ENCODE peak calls at places on chromosomes 11 and 22, in four cellular contexts. Z, D, G and W are unnamed samples.

GRCh38 chr11:77669848-77670511 is 32.4 kb upstream of the CLNS1A start:
- DNase-seq in Z (no peak), D (no peak), G (no peak), W (no peak)

GRCh38 chr11:1435820-1436467 is 46.2 kb downstream of the BRSK2 start:
- DNase-seq in Z (no peak), D (peak), G (peak), W (no peak)

GRCh38 chr11:15327786-15328231 is 213.1 kb downstream of the INSC start:
- DNase-seq in Z (no peak), D (peak), G (peak), W (peak)

GRCh38 chr11:15793032-15793996 is 563.0 kb downstream of the SOX6 start:
- DNase-seq in Z (no peak), D (no peak), G (no peak), W (no peak)

GRCh38 chr11:127925430-127925829 is 661.9 kb downstream of the ETS1 start:
- DNase-seq in Z (no peak), D (no peak), G (no peak), W (no peak)

GRCh38 chr11:118144869-118145268 is 7.8 kb downstream of the SCN4B start:
- DNase-seq in Z (no peak), D (no peak), G (no peak), W (no peak)

GRCh38 chr22:32701021-32701420 is 100.5 kb upstream of the TIMP3 start:
- DNase-seq in Z (no peak), D (no peak), G (no peak), W (no peak)

GRCh38 chr11:118000067-118000849 is 14.1 kb downstream of the IL10RA start:
- DNase-seq in Z (no peak), D (no peak), G (no peak), W (no peak)

GRCh38 chr11:60970369-60970774 is 1.1 kb upstream of the CD6 start:
- DNase-seq in Z (no peak), D (peak), G (peak), W (peak)

GRCh38 chr11:128468106-128468505 is 119.3 kb downstream of the ETS1 start:
- DNase-seq in Z (no peak), D (no peak), G (no peak), W (no peak)

GRCh38 chr11:69250503-69251393 is 43.2 kb upstream of the MYEOV start:
- DNase-seq in Z (no peak), D (no peak), G (no peak), W (no peak)

GRCh38 chr11:119854521-119854920 is 125.5 kb upstream of the NECTIN1 start:
- DNase-seq in Z (no peak), D (no peak), G (no peak), W (no peak)

GRCh38 chr11:66708701-66709100 is 20.3 kb downstream of the SPTBN2 start:
- DNase-seq in Z (no peak), D (no peak), G (no peak), W (no peak)

GRCh38 chr11:86592659-86593451 is 79.6 kb downstream of the ME3 start:
- DNase-seq in Z (peak), D (peak), G (peak), W (peak)

GRCh38 chr11:105179542-105180278 is 40.1 kb upstream of the CARD18 start:
- DNase-seq in Z (no peak), D (no peak), G (no peak), W (no peak)

GRCh38 chr11:13680501-13681264 is 12.2 kb downstream of the FAR1 start:
- DNase-seq in Z (no peak), D (no peak), G (no peak), W (peak)

GRCh38 chr11:112751763-112752162 is 209.5 kb upstream of the NCAM1 start:
- DNase-seq in Z (no peak), D (no peak), G (no peak), W (no peak)

GRCh38 chr11:27213232-27213660 is 149.8 kb downstream of the CCDC34 start:
- DNase-seq in Z (peak), D (no peak), G (no peak), W (no peak)

GRCh38 chr11:46890665-46891064 is 27.7 kb downstream of the LRP4 start:
- DNase-seq in Z (no peak), D (no peak), G (no peak), W (no peak)

GRCh38 chr11:46537121-46537520 is 56.7 kb downstream of the AMBRA1 start:
- DNase-seq in Z (no peak), D (no peak), G (no peak), W (no peak)

GRCh38 chr22:27295605-27296004 is 506.0 kb downstream of the MN1 start:
- DNase-seq in Z (no peak), D (no peak), G (no peak), W (no peak)

GRCh38 chr11:23769214-23769613 is 727.6 kb upstream of the LUZP2 start:
- DNase-seq in Z (no peak), D (no peak), G (no peak), W (no peak)

GRCh38 chr11:16925495-16926065 is 88.6 kb downstream of the PLEKHA7 start:
- DNase-seq in Z (no peak), D (no peak), G (peak), W (no peak)

GRCh38 chr11:131025421-131026126 is 109.3 kb upstream of the SNX19 start:
- DNase-seq in Z (peak), D (no peak), G (no peak), W (no peak)

GRCh38 chr11:93729129-93729616 is 12.1 kb downstream of the TAF1D start:
- DNase-seq in Z (no peak), D (no peak), G (no peak), W (no peak)

GRCh38 chr11:17513853-17514252 is 30.4 kb downstream of the USH1C start:
- DNase-seq in Z (no peak), D (no peak), G (no peak), W (no peak)

GRCh38 chr11:119167933-119168332 is 592 bp upstream of the NLRX1 start:
- DNase-seq in Z (no peak), D (no peak), G (no peak), W (no peak)

GRCh38 chr11:130413383-130414106 is 14.9 kb downstream of the ADAMTS8 start:
- DNase-seq in Z (no peak), D (no peak), G (no peak), W (no peak)

GRCh38 chr11:103525069-103525468 is 415.8 kb downstream of the DYNC2H1 start:
- DNase-seq in Z (no peak), D (no peak), G (no peak), W (no peak)

GRCh38 chr11:128632151-128632791 is 44.9 kb upstream of the ETS1 start:
- DNase-seq in Z (no peak), D (no peak), G (peak), W (peak)

GRCh38 chr22:44369916-44370804 is 57.4 kb upstream of the SHISAL1 start:
- DNase-seq in Z (no peak), D (no peak), G (peak), W (no peak)

GRCh38 chr11:70226967-70227366 is 23.9 kb downstream of the FADD start:
- DNase-seq in Z (no peak), D (peak), G (peak), W (no peak)

GRCh38 chr11:133608496-133608895 is 76.2 kb upstream of the OPCML start:
- DNase-seq in Z (no peak), D (no peak), G (no peak), W (no peak)

GRCh38 chr11:107157146-107157808 is 139.0 kb upstream of the GUCY1A2 start:
- DNase-seq in Z (no peak), D (no peak), G (no peak), W (no peak)

GRCh38 chr11:107157809-107158187 is 139.5 kb upstream of the GUCY1A2 start:
- DNase-seq in Z (no peak), D (no peak), G (no peak), W (no peak)
- TF ChIP-seq GABPA in Z (no peak), D (no peak), G (no peak), W (no peak)

GRCh38 chr11:20438637-20439036 is 51.1 kb downstream of the PRMT3 start:
- DNase-seq in Z (no peak), D (no peak), G (no peak), W (no peak)

GRCh38 chr11:20444537-20444936 is 57.0 kb downstream of the PRMT3 start:
- DNase-seq in Z (no peak), D (no peak), G (no peak), W (no peak)

GRCh38 chr11:20448838-20449237 is 61.3 kb downstream of the PRMT3 start:
- DNase-seq in Z (no peak), D (no peak), G (no peak), W (no peak)

DNA sequence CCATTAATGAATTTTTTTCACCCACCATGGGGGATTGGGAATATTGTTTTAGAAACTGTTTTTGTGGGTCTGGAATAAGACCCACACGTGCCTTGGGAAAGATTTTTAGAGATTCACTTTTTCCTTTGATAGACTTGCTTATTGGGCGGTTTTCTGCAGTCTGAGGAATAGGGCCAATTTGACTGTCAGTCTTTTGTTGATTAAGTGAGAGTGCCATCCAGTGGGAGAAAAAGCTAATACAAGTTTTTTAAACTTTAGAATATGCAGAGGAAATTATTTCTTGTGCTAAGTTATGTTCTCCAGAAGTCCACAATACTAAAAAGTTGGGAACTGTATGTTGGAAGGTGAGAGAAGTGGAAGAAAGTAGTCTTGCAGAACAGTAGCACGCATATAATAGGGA is 56.1 kb downstream of the PRMT3 start:
- DNase-seq in Z (no peak), D (no peak), G (peak), W (no peak)
- TF ChIP-seq CTCF in Z (peak), D (peak), G (peak), W (no peak)

DNA sequence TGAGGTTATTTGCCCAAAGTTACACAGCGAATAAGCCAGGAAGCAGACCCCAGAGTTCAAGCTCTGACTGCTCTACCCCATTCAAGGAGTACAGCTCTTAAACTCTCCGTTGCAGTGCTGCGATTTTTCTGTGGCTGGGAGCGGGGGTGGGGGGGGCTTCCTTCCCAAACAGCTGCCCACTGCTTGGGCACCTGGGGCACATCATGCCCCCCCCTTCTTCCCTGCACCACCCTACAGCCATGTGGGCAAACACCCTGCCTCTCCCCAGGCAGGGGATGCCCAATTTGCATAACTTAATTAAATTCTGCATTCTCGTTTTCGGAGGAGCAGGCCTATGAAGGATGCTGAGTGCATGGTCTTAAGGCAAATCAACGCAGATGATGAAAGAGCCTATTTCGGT is 610.7 kb downstream of the BUD13 start:
- DNase-seq in Z (no peak), D (no peak), G (no peak), W (no peak)
- TF ChIP-seq GABPA in Z (no peak), D (no peak), G (no peak), W (no peak)

GRCh38 chr22:20430641-20431519 is 6.7 kb downstream of the SCARF2 start:
- DNase-seq in Z (no peak), D (peak), G (peak), W (peak)
- TF ChIP-seq CTCF in Z (peak), D (peak), G (no peak), W (no peak)

DNA sequence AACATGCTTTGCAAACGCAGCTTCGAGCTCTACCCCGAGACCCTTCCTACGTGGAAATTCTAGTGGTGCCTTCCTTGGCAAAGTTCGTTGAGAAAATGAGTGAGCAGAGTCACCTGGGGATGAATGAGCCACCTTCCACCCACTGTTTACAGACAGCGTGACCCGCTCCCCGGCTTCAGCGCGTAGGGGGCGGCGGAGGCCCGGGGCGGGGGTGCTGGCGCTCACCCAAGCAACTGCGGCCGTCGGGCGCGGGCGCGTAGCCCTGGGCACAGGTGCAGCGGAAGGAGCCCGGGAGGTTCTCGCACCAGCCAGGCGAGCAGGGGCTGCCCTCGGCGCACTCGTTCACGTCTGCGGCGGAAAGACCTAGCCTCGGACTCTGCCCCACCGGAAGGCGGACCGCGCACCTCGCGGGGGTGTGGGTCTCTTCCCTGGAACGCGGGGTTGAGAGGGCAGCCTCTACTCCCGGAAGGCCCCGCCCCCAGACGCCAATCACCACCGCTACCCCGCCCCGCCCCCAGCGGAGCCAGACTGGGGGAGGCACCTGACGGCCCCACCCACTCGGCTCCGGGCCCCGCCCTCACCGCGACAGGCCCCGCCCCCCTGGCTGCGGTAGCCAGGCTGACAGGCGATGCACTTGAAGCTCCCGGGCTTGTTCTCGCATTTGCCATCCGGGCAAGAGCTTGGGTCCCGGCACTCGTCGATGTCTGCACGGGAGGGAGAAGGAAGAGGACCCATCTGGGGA is 11.8 kb downstream of the LTBP3 start:
- DNase-seq in Z (no peak), D (peak), G (peak), W (peak)
- TF ChIP-seq GABPA in Z (no peak), D (peak), G (no peak), W (peak)

GRCh38 chr11:95231881-95232605 is 1.0 kb upstream of the SESN3 start:
- DNase-seq in Z (no peak), D (no peak), G (peak), W (peak)
- TF ChIP-seq CTCF in Z (no peak), D (no peak), G (no peak), W (no peak)

DNA sequence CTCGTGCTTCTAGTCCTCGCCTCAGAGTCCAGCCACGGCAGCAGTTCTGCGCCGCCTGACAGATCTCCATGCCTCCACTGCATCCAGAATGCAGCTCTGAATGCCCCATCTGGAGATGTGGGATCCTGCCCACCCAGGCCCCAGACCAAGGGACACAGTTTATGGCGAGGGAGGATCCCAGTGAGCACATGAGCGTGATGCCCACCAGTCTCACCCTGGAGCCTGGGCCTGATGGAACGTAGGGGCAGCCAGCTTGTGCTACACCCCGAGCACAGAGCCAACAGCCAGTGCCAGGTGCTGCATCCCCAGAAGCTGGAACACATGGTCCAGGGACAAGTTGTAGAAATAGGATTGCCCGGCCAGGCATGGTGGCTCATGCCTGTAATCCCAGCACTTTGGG is 10.4 kb downstream of the IGLL1 start:
- DNase-seq in Z (no peak), D (no peak), G (no peak), W (no peak)
- TF ChIP-seq GABPA in Z (no peak), D (no peak), G (no peak), W (no peak)

GRCh38 chr22:40898850-40899357 is 37.0 kb upstream of the DNAJB7 start:
- DNase-seq in Z (peak), D (peak), G (peak), W (peak)
- TF ChIP-seq CTCF in Z (peak), D (peak), G (peak), W (no peak)